ENCODE peak calls at places on chromosomes 2 and 18, in nine cellular contexts. Z is heart right ventricle, E is HepG2, L is heart left ventricle, J is RWPE2, U is PC-3, R is pancreas, Y is PC-9, D is colonic mucosa. H is an unnamed sample.

GRCh38 chr2:11343626-11344341 is 652 bp downstream of the ROCK2 start:
- DNase-seq in Y (peak; percentile 41), L (peak; percentile 67), Z (peak; percentile 62), U (peak; percentile 43), R (peak; percentile 58), J (no peak), E (peak; percentile 85), D (peak; percentile 71), H (peak; percentile 66)

GRCh38 chr2:193895226-193895625 is 1700.5 kb upstream of the TMEFF2 start:
- DNase-seq in U (no peak), L (no peak), Y (no peak), J (no peak), R (no peak), Z (no peak), D (no peak), E (no peak), H (no peak)

GRCh38 chr18:9719421-9719981 is 11.4 kb downstream of the RAB31 start:
- DNase-seq in U (peak; percentile 91), J (no peak), Z (no peak), D (no peak), R (no peak), L (no peak), E (no peak), Y (peak; percentile 78), H (no peak)

GRCh38 chr2:187024739-187025138 is 175.8 kb upstream of the ZSWIM2 start:
- DNase-seq in Y (no peak), U (no peak), R (no peak), D (no peak), L (no peak), E (no peak), J (no peak), Z (no peak), H (no peak)

GRCh38 chr18:46237891-46238290 is 133.7 kb downstream of the HAUS1 start:
- DNase-seq in L (no peak), U (no peak), J (no peak), Y (no peak), E (no peak), Z (no peak), R (no peak), D (no peak), H (no peak)

GRCh38 chr2:109317471-109318090 is 188.6 kb downstream of the SH3RF3 start:
- DNase-seq in Z (no peak), U (no peak), L (no peak), R (no peak), D (no peak), Y (no peak), E (no peak), J (no peak), H (no peak)

GRCh38 chr2:37589298-37589697 is 82.1 kb downstream of the CDC42EP3 start:
- DNase-seq in E (no peak), R (no peak), U (peak; percentile 79), Y (no peak), Z (no peak), L (no peak), D (no peak), J (no peak), H (no peak)

GRCh38 chr2:393711-394696 is 106.1 kb upstream of the ALKAL2 start:
- DNase-seq in R (no peak), L (no peak), J (peak; percentile 69), Y (peak; percentile 73), U (peak; percentile 88), D (no peak), Z (no peak), E (no peak), H (no peak)

GRCh38 chr2:26477911-26478253 is at the start of gene OTOF:
- DNase-seq in U (peak; percentile 14), E (no peak), J (no peak), L (peak; percentile 90), D (no peak), Y (peak; percentile 33), Z (peak; percentile 55), R (no peak), H (no peak)

GRCh38 chr2:37670378-37671012 is 947 bp downstream of the CDC42EP3 start:
- DNase-seq in Z (peak; percentile 23), E (no peak), R (no peak), D (no peak), J (no peak), L (peak; percentile 63), U (no peak), Y (no peak), H (no peak)

DNA sequence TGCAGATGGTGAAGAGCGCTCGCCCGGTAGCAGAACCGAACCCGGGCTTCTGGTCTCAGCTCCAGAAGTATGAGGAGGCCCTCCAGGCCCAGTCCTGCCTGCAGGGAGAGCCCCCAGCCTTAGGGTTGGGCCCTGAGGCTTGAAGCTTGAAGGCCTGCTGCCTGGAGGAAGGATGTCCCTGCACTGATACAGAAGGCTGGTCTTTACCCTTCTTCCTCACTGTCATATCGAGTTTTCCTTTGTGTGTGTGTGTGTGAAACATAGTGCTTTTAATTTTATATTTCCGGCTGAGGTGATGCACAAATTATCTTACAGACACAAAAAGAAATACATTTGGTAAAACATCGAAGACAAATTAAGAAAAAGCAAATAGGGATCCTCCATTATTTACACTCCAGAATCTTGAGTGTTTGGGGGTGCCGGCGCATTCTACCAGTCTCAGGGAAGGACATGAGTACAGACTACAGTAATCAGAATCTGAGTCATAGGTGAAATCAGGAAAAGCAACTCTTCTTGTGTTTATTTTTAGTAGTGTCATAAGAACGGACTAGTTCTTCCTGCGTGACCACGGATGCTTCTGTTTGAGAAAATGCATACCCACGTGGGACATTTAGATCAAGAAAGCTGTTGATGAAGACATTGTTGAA is 1.3 kb downstream of the DUSP28 start:
- DNase-seq in J (peak; percentile 23), E (no peak), L (no peak), U (peak; percentile 88), R (no peak), Z (no peak), Y (peak; percentile 48), D (peak; percentile 38), H (no peak)
- H3K4me1 ChIP-seq in J (peaks cover 26% of the 10 kb centered on the region), E (peaks cover 49% of the 10 kb centered on the region), L (peaks cover 59% of the 10 kb centered on the region), U (peaks cover 48% of the 10 kb centered on the region), R (peaks cover 30% of the 10 kb centered on the region), Z (peaks cover 67% of the 10 kb centered on the region), Y (peaks cover 60% of the 10 kb centered on the region), D (peaks cover 31% of the 10 kb centered on the region), H (peaks cover 84% of the 10 kb centered on the region)

GRCh38 chr2:240961878-240962277 is 36.5 kb upstream of the SNED1 start:
- DNase-seq in E (no peak), Y (no peak), Z (no peak), J (no peak), R (no peak), D (peak; percentile 23), U (no peak), L (no peak), H (no peak)
- H3K27ac ChIP-seq in E (peak overlapping the region; percentile 74), Y (no peak overlapping the region), Z (no peak overlapping the region), J (no peak overlapping the region), R (no peak overlapping the region), D (no peak overlapping the region), U (no peak overlapping the region), L (no peak overlapping the region), H (no peak overlapping the region)

GRCh38 chr2:64653174-64654062 is at the start of gene SERTAD2:
- DNase-seq in R (peak; percentile 89), D (peak; percentile 88), Y (peak; percentile 90), J (peak; percentile 91), E (peak; percentile 75), U (peak; percentile 81), L (peak; percentile 92), Z (peak; percentile 92), H (peak; percentile 95)
- TF ChIP-seq CTCF in R (no peak), D (no peak), Y (peak; percentile 41), J (peak; percentile 34), E (peak; percentile 58), U (no peak), L (peak; percentile 30), Z (no peak), H (peak; percentile 14)

GRCh38 chr2:46947841-46948240 is 32.2 kb upstream of the MCFD2 start:
- DNase-seq in E (no peak), R (no peak), U (no peak), J (no peak), D (no peak), Y (no peak), Z (no peak), L (no peak), H (no peak)

GRCh38 chr2:46942891-46943626 is 27.5 kb upstream of the MCFD2 start:
- DNase-seq in D (no peak), Z (no peak), J (no peak), R (no peak), L (no peak), E (no peak), U (no peak), Y (no peak), H (no peak)

GRCh38 chr2:46942143-46942526 is 26.5 kb upstream of the MCFD2 start:
- DNase-seq in D (peak; percentile 68), Z (peak; percentile 34), L (no peak), R (peak; percentile 38), E (no peak), U (peak; percentile 35), Y (peak; percentile 44), J (no peak), H (peak; percentile 76)

GRCh38 chr2:46945671-46946070 is 30.1 kb upstream of the MCFD2 start:
- DNase-seq in E (no peak), Y (no peak), U (no peak), D (no peak), Z (no peak), L (no peak), R (no peak), J (no peak), H (no peak)

DNA sequence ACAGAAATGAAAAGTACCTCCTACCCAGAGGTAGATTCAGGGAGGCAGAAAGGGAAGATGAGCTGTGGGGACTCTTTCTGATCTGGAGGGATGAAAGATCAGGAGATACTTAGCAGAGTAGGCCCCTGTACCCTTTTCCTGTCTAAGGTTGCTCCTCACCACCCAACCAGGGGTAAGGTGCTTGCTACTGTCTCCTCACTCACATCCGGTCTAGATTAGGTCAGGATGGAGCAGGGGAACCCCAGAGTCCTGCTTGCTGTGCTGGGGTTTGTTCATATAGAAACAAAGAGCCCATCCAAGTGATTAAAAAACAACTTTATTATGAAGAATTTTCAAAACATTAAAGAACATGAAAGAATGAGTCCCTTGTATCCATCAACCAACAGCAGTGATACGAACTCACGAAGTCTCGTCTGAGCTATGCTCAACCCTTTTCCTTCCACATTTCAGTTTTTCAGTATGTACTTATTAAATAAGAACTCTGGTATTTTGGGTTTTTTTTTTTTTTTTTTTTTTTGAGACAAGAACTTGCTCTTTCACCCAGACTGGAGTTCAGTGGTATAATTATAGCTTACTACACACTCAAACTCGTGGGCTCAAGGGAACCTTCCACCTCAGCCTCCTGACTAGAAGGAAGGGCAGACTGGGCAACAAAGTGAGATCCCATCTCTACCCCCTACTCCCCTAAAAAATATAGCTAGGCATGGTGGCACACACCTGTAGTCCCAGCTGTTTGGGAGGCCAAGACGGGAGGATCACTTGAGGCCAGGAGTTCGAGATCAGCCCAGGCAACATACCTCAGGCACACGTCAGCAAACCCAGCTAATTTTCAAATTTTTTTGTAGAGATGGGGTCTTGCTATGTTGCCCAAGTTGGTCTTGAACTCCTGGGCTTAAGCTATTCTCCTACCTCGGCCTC is 28.5 kb upstream of the MCFD2 start:
- DNase-seq in Z (no peak), J (no peak), L (no peak), U (no peak), E (no peak), Y (no peak), D (no peak), R (no peak), H (no peak)
- H3K4me1 ChIP-seq in Z (peaks cover 29% of the 10 kb centered on the region), J (peaks cover 6% of the 10 kb centered on the region), L (peaks cover 35% of the 10 kb centered on the region), U (peaks cover 9% of the 10 kb centered on the region), E (peaks cover 49% of the 10 kb centered on the region), Y (peaks cover 36% of the 10 kb centered on the region), D (no peaks in the 10 kb centered on the region), R (peaks cover 21% of the 10 kb centered on the region), H (peaks cover 33% of the 10 kb centered on the region)